ENCODE peak calls at places on chromosomes 2 and 18, in six cellular contexts. Q, V, G, B, S and P are unnamed samples.

GRCh38 chr2:240319855-240320560 is 115.5 kb upstream of the GPC1 start:
- DNase-seq in Q (no peak), V (peak), G (no peak), B (no peak), S (peak), P (no peak)

GRCh38 chr2:197889041-197889440 is 84.6 kb downstream of the PLCL1 start:
- DNase-seq in Q (peak), V (peak), G (no peak), B (no peak), S (peak), P (no peak)

GRCh38 chr2:186554850-186555785 is 34.7 kb upstream of the ITGAV start:
- DNase-seq in Q (no peak), V (no peak), G (no peak), B (no peak), S (no peak), P (no peak)

GRCh38 chr2:12287220-12287751 is 429.4 kb upstream of the TRIB2 start:
- DNase-seq in Q (no peak), V (no peak), G (no peak), B (no peak), S (no peak), P (no peak)

GRCh38 chr2:152071077-152071476 is 27.8 kb downstream of the CACNB4 start:
- DNase-seq in Q (no peak), V (no peak), G (no peak), B (no peak), S (no peak), P (no peak)

GRCh38 chr2:120818441-120818920 is 82.8 kb downstream of the GLI2 start:
- DNase-seq in Q (no peak), V (peak), G (peak), B (no peak), S (peak), P (no peak)

GRCh38 chr18:46155652-46156051 is 51.5 kb downstream of the HAUS1 start:
- DNase-seq in Q (no peak), V (peak), G (no peak), B (no peak), S (peak), P (no peak)

GRCh38 chr2:46187112-46187618 is 110.0 kb upstream of the EPAS1 start:
- DNase-seq in Q (no peak), V (peak), G (peak), B (no peak), S (peak), P (no peak)

GRCh38 chr2:61670591-61671503 is 132.7 kb upstream of the XPO1 start:
- DNase-seq in Q (peak), V (no peak), G (peak), B (no peak), S (no peak), P (no peak)

GRCh38 chr2:29014811-29015414 is 33.8 kb downstream of the TOGARAM2 start:
- DNase-seq in Q (no peak), V (no peak), G (peak), B (no peak), S (no peak), P (no peak)

GRCh38 chr2:176122266-176122632 is 270 bp upstream of the HOXD9 start:
- DNase-seq in Q (no peak), V (no peak), G (no peak), B (no peak), S (no peak), P (no peak)

GRCh38 chr2:181140414-181140813 is 160.0 kb downstream of the UBE2E3 start:
- DNase-seq in Q (no peak), V (no peak), G (no peak), B (no peak), S (peak), P (no peak)

GRCh38 chr18:41906528-41907256 is 48.3 kb upstream of the PIK3C3 start:
- DNase-seq in Q (peak), V (peak), G (no peak), B (peak), S (peak), P (no peak)

GRCh38 chr2:7994397-7994951 is 687.4 kb upstream of the ID2 start:
- DNase-seq in Q (no peak), V (no peak), G (no peak), B (no peak), S (no peak), P (peak)

GRCh38 chr18:4557502-4557901 is 102.4 kb upstream of the DLGAP1 start:
- DNase-seq in Q (no peak), V (no peak), G (no peak), B (no peak), S (no peak), P (no peak)

GRCh38 chr18:55555628-55556027 is 32.4 kb downstream of the TCF4 start:
- DNase-seq in Q (no peak), V (no peak), G (no peak), B (no peak), S (no peak), P (no peak)

GRCh38 chr2:96926236-96926635 is 56.4 kb upstream of the SEMA4C start:
- DNase-seq in Q (no peak), V (no peak), G (no peak), B (no peak), S (no peak), P (no peak)

GRCh38 chr2:99852376-99852934 is 289.9 kb downstream of the AFF3 start:
- DNase-seq in Q (no peak), V (no peak), G (no peak), B (no peak), S (no peak), P (no peak)

GRCh38 chr2:91477731-91478672 is 2786.5 kb downstream of the RPIA start:
- DNase-seq in Q (peak), V (no peak), G (no peak), B (peak), S (no peak), P (no peak)

GRCh38 chr2:158459161-158460003 is 2.6 kb downstream of the PKP4 start:
- DNase-seq in Q (no peak), V (no peak), G (no peak), B (no peak), S (no peak), P (no peak)
- H3K4me3 ChIP-seq in Q (peak), V (peak), G (no peak), B (peak), S (no peak), P (no peak)

GRCh38 chr2:129759186-129760010 is 220.1 kb upstream of the RAB6C start:
- DNase-seq in Q (no peak), V (no peak), G (no peak), B (no peak), S (no peak), P (no peak)

GRCh38 chr2:129758461-129759185 is 220.8 kb upstream of the RAB6C start:
- DNase-seq in Q (peak), V (no peak), G (no peak), B (no peak), S (no peak), P (no peak)

GRCh38 chr2:129756276-129756675 is 223.2 kb upstream of the RAB6C start:
- DNase-seq in Q (no peak), V (no peak), G (no peak), B (no peak), S (no peak), P (no peak)

GRCh38 chr2:129757366-129757914 is 222.0 kb upstream of the RAB6C start:
- DNase-seq in Q (no peak), V (no peak), G (no peak), B (no peak), S (no peak), P (no peak)

DNA sequence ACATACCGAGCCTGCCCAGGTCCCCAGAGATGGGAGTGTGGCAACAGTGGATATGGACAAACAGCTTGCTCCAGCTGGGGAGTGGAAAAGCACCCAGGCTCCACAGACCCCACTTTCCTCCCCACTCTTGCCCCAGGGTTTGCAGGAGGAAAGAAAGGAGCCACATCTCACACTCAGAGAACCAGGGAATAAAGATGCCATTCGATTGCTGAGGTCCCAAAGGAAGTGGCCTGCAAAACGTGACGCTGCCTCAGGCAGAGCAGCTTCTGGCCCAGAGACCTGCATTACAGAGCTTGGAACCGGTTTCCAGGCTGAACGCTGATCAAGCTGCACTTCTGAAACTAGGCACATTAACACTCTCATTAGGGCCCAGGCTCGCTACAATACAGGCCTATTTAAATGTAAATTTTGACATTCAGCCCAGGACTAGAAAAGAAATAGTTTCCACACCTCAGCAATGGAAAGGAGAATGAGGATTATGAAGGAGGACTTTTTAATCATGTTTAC is 221.5 kb upstream of the RAB6C start:
- DNase-seq in Q (peak), V (no peak), G (no peak), B (no peak), S (no peak), P (no peak)
- H3K4me3 ChIP-seq in Q (peak), V (no peak), G (no peak), B (no peak), S (no peak), P (no peak)

DNA sequence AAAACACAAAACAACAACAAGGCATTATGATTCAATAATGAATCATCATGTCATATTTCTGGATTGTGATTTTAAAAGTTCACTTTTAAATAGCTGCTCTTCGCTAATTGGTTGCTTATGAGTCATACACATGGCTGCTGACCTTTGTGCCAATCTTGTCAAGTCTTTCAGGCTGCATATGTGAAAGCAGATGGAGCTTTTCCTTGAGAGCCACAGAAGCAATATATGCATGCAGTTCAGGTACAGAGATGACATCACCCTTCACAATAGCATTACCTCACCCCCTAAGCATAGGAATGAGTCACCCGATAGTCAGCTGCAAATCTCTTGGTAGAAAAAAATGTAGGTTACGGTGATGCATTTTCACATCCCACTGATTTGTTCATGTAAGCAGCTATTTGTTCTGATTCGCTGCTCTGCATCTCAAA is 27.2 kb downstream of the EIF2AK3 start:
- DNase-seq in Q (peak), V (peak), G (peak), B (peak), S (peak), P (peak)
- H3K4me3 ChIP-seq in Q (no peak), V (no peak), G (no peak), B (no peak), S (no peak), P (no peak)

DNA sequence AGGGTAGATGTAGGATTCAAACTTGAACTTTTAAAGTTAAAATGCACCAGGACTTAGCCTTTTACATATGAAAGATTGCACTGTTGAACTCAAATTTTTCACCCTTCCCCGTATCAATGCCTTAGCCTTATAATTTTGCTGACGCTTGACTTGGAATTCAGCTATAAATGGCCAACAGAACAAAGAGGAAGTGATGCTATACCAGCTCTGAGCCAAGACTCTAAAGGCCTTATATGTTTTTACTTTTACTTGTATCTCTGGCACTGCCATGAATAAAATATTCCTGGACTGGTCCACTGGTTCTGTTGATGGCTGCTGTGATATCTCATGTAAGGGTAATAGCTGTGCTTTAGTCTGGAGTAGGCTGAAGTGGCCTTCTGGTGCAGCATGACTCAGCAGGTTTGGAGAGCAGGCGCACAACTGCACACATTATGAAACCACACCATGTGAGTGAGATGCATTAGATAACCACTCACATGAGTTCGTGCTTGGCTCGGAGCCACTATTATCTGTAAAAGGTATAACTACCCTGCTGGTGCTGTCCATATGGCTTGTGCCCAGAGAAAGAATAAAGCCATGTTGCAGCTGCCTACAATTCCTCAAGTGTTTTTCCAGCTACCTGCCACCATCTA is 8.4 kb upstream of the IER3IP1 start:
- DNase-seq in Q (peak), V (no peak), G (no peak), B (no peak), S (peak), P (peak)
- H3K4me3 ChIP-seq in Q (no peak), V (no peak), G (no peak), B (no peak), S (no peak), P (no peak)

GRCh38 chr2:44776924-44777480 is 164.5 kb upstream of the SIX3 start:
- DNase-seq in Q (no peak), V (no peak), G (no peak), B (no peak), S (no peak), P (no peak)
- H3K4me3 ChIP-seq in Q (peak), V (no peak), G (no peak), B (no peak), S (no peak), P (peak)

GRCh38 chr18:49380812-49381211 is 79.6 kb downstream of the DYM start:
- DNase-seq in Q (peak), V (no peak), G (no peak), B (no peak), S (no peak), P (no peak)
- H3K4me3 ChIP-seq in Q (peak), V (no peak), G (no peak), B (no peak), S (no peak), P (no peak)

GRCh38 chr2:111624401-111625156 is 259.4 kb downstream of the ANAPC1 start:
- DNase-seq in Q (no peak), V (peak), G (no peak), B (no peak), S (peak), P (no peak)
- H3K4me3 ChIP-seq in Q (no peak), V (no peak), G (no peak), B (no peak), S (no peak), P (no peak)

DNA sequence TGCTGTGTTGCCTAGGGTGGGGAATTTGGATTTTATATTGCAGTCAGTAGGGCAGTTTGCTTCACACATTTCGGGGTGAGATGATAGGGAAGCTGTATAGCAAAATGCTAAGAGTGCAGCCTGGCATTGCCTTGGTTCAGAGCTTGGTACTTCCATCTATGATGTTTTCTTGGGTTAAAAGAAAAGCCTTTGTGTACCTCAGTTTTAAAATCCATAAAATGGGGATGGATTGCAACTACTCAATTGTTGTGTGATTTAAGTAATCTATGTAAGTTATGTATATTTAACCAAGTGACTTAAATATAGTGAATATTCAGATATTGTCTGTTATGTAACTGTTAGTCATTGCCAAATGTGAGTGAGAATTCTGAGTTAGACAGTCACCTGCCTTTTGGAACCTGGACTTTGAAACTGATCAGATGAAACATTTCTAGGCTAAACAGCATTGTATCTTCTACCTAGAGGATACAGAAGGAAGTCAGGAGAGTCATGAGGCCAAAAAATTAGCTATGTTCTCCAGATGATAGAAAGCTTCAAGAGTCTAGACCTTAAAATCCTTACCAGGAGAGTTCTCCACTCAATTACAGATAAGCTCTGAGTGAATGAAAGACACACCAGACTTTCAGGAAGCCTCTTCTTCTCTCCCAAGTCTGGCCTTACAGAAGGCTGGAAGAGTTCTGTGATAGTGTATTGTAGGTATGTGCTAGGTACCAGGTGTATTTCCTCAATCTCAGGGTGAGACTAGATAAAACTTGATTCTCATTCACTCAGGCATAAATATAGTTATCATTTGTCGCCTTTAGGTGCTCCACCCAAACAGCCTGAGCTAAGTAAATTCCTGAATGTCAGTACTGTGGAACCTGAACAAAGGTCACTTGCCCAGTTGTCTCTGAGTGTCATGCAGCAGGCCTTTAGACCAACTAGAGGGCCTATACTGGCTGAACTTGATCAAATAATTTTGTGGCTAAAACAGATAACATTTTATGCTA is 7.5 kb downstream of the RIOK3 start:
- DNase-seq in Q (no peak), V (no peak), G (peak), B (no peak), S (no peak), P (no peak)
- H3K4me3 ChIP-seq in Q (no peak), V (no peak), G (no peak), B (no peak), S (no peak), P (no peak)